ENCODE peak calls at places on chromosomes 3 and 15, in ten cellular contexts. H is left kidney, E is C1 segment of cervical spinal cord, D is testis, T is AML-193, R is endothelial cell, B is bronchial epithelial cell, Q is iPS DF 6.9, U is fibroblast of the aortic adventitia, C is left ventricle myocardium superior. V is an unnamed sample.

GRCh38 chr3:195100903-195101591 is 169.9 kb downstream of the XXYLT1 start:
- DNase-seq in H (no peak), E (no peak), D (no peak), T (peak; percentile 96), R (no peak), B (peak; percentile 39), Q (no peak), U (peak; percentile 52), C (peak; percentile 88), V (no peak)

GRCh38 chr3:49554639-49555265 is 475 bp downstream of the BSN start:
- DNase-seq in H (peak; percentile 79), E (no peak), D (peak; percentile 47), T (no peak), R (peak; percentile 76), B (no peak), Q (no peak), U (peak; percentile 20), C (peak; percentile 81), V (peak; percentile 55)

GRCh38 chr15:56739474-56739873 is 6.2 kb upstream of the ZNF280D start:
- DNase-seq in H (no peak), E (no peak), D (no peak), T (no peak), R (no peak), B (no peak), Q (no peak), U (no peak), C (no peak), V (no peak)

GRCh38 chr3:56975562-56975961 is 84.9 kb upstream of the SPATA12 start:
- DNase-seq in H (no peak), E (no peak), D (no peak), T (no peak), R (no peak), B (no peak), Q (no peak), U (peak; percentile 72), C (no peak), V (no peak)

GRCh38 chr3:143613226-143613625 is 235.0 kb downstream of the SLC9A9 start:
- DNase-seq in H (no peak), E (no peak), D (no peak), T (peak; percentile 69), R (no peak), B (no peak), Q (no peak), U (no peak), C (no peak), V (no peak)

GRCh38 chr3:42689421-42690014 is 4.2 kb downstream of the KLHL40 start:
- DNase-seq in H (no peak), E (no peak), D (no peak), T (no peak), R (no peak), B (no peak), Q (no peak), U (no peak), C (no peak), V (no peak)

GRCh38 chr15:81520480-81520879 is 146.5 kb upstream of the TMC3 start:
- DNase-seq in H (no peak), E (no peak), D (no peak), T (no peak), R (no peak), B (no peak), Q (no peak), U (no peak), C (no peak), V (no peak)

GRCh38 chr3:27840807-27841594 is 118.9 kb upstream of the EOMES start:
- DNase-seq in H (no peak), E (no peak), D (no peak), T (no peak), R (no peak), B (no peak), Q (no peak), U (no peak), C (no peak), V (no peak)

GRCh38 chr3:147305533-147306241 is 100.7 kb downstream of the ZIC4 start:
- DNase-seq in H (no peak), E (no peak), D (no peak), T (no peak), R (no peak), B (no peak), Q (no peak), U (peak; percentile 56), C (no peak), V (no peak)

GRCh38 chr3:180926526-180926925 is 14.1 kb downstream of the FXR1 start:
- DNase-seq in H (no peak), E (no peak), D (no peak), T (no peak), R (no peak), B (no peak), Q (no peak), U (no peak), C (no peak), V (no peak)

GRCh38 chr3:45783667-45784066 is 12.7 kb downstream of the SLC6A20 start:
- DNase-seq in H (no peak), E (no peak), D (no peak), T (no peak), R (no peak), B (no peak), Q (no peak), U (no peak), C (no peak), V (no peak)

GRCh38 chr15:89475688-89476087 is 20.7 kb downstream of the RHCG start:
- DNase-seq in H (peak; percentile 13), E (no peak), D (no peak), T (no peak), R (no peak), B (no peak), Q (no peak), U (no peak), C (no peak), V (no peak)

GRCh38 chr15:43190178-43190577 is 5.0 kb downstream of the CCNDBP1 start:
- DNase-seq in H (no peak), E (no peak), D (peak; percentile 25), T (no peak), R (no peak), B (no peak), Q (no peak), U (peak; percentile 60), C (peak; percentile 89), V (no peak)

GRCh38 chr3:190865419-190865818 is 2.9 kb upstream of the GMNC start:
- DNase-seq in H (no peak), E (no peak), D (no peak), T (no peak), R (no peak), B (no peak), Q (no peak), U (no peak), C (no peak), V (no peak)

GRCh38 chr15:45268135-45268534 is 16.1 kb downstream of the SLC28A2 start:
- DNase-seq in H (no peak), E (no peak), D (no peak), T (no peak), R (no peak), B (peak; percentile 17), Q (peak; percentile 16), U (no peak), C (no peak), V (no peak)

GRCh38 chr3:113269661-113270060 is 58.3 kb downstream of the BOC start:
- DNase-seq in H (no peak), E (no peak), D (no peak), T (no peak), R (no peak), B (no peak), Q (no peak), U (no peak), C (no peak), V (no peak)

GRCh38 chr3:45896956-45897355 is 10.6 kb downstream of the CCR9 start:
- DNase-seq in H (no peak), E (no peak), D (no peak), T (no peak), R (no peak), B (peak; percentile 80), Q (no peak), U (peak; percentile 55), C (no peak), V (no peak)

GRCh38 chr15:100900136-100900894 is 18.8 kb upstream of the LRRK1 start:
- DNase-seq in H (peak; percentile 75), E (no peak), D (peak; percentile 68), T (no peak), R (no peak), B (no peak), Q (no peak), U (no peak), C (no peak), V (no peak)